ENCODE peak calls at places on chromosomes 12 and 14, in seven cellular contexts. U, P, O, L, H, Z and W are unnamed samples.

GRCh38 chr14:26887842-26888241 is 290.0 kb upstream of the NOVA1 start:
- DNase-seq in U (no peak), P (no peak), O (no peak), L (peak; percentile 67), H (no peak), Z (no peak), W (no peak)

GRCh38 chr14:65040666-65041433 is 54.2 kb downstream of the FNTB start:
- DNase-seq in U (no peak), P (no peak), O (no peak), L (no peak), H (no peak), Z (no peak), W (no peak)

GRCh38 chr14:61925732-61926445 is 163.7 kb downstream of the SNAPC1 start:
- DNase-seq in U (no peak), P (no peak), O (no peak), L (no peak), H (no peak), Z (no peak), W (no peak)

GRCh38 chr12:3538691-3539030 is 47.7 kb downstream of the PRMT8 start:
- DNase-seq in U (no peak), P (no peak), O (no peak), L (no peak), H (peak; percentile 25), Z (no peak), W (peak; percentile 29)

GRCh38 chr12:92928431-92928961 is 599 bp downstream of the EEA1 start:
- DNase-seq in U (peak; percentile 35), P (peak; percentile 30), O (peak; percentile 57), L (peak; percentile 75), H (no peak), Z (peak; percentile 38), W (no peak)

GRCh38 chr12:119808441-119808840 is 68.7 kb downstream of the CIT start:
- DNase-seq in U (no peak), P (no peak), O (no peak), L (no peak), H (no peak), Z (no peak), W (no peak)

GRCh38 chr12:26736563-26737486 is 96.2 kb downstream of the ITPR2 start:
- DNase-seq in U (no peak), P (no peak), O (no peak), L (no peak), H (no peak), Z (no peak), W (no peak)

GRCh38 chr12:103758310-103759089 is 82.5 kb downstream of the NT5DC3 start:
- DNase-seq in U (no peak), P (no peak), O (no peak), L (no peak), H (no peak), Z (no peak), W (no peak)

GRCh38 chr12:93950321-93950720 is 198.1 kb upstream of the PLXNC1 start:
- DNase-seq in U (no peak), P (no peak), O (no peak), L (no peak), H (no peak), Z (no peak), W (no peak)